ENCODE peak calls at places on chromosomes 2 and 18, in six cellular contexts. I is effector memory CD4-positive, alpha-beta T cell; R is DND-41; B is adrenal gland; M is lower lobe of right lung; F is OCI-LY7. K is an unnamed sample. For H3K4me1 and H3K36me3, the result is how much of the 10 kb centered on the place peaks cover.

GRCh38 chr18:50638623-50639398 is 78.9 kb downstream of the MAPK4 start:
- DNase-seq in I (no peak), R (no peak), B (peak), M (no peak), F (no peak), K (no peak)

GRCh38 chr2:231126123-231126522 is 1.3 kb upstream of the HTR2B start:
- DNase-seq in I (no peak), R (no peak), B (no peak), M (no peak), F (no peak), K (no peak)

GRCh38 chr2:216283038-216283900 is 89.0 kb downstream of the MARCHF4 start:
- DNase-seq in I (no peak), R (peak), B (peak), M (no peak), F (peak), K (no peak)

GRCh38 chr18:25111382-25112070 is 240.4 kb downstream of the ZNF521 start:
- DNase-seq in I (no peak), R (no peak), B (no peak), M (no peak), F (no peak), K (no peak)

GRCh38 chr2:127569274-127570065 is 34.0 kb downstream of the MYO7B start:
- DNase-seq in I (no peak), R (no peak), B (peak), M (no peak), F (no peak), K (no peak)

GRCh38 chr2:27593240-27593639 is 10.4 kb downstream of the ZNF512 start:
- DNase-seq in I (no peak), R (no peak), B (no peak), M (no peak), F (no peak), K (no peak)

GRCh38 chr18:22344908-22345670 is 72.6 kb downstream of the CTAGE1 start:
- DNase-seq in I (no peak), R (no peak), B (peak), M (no peak), F (no peak), K (peak)

GRCh38 chr2:173076557-173077345 is 1.1 kb downstream of the MAP3K20 start:
- DNase-seq in I (no peak), R (peak), B (peak), M (peak), F (peak), K (no peak)

GRCh38 chr2:232142502-232142901 is 181.0 kb downstream of the DIS3L2 start:
- DNase-seq in I (no peak), R (no peak), B (no peak), M (no peak), F (no peak), K (no peak)

GRCh38 chr2:8103085-8103708 is 578.7 kb upstream of the ID2 start:
- DNase-seq in I (no peak), R (no peak), B (no peak), M (no peak), F (no peak), K (no peak)

GRCh38 chr2:162475661-162476060 is 131.7 kb downstream of the GCA start:
- DNase-seq in I (no peak), R (no peak), B (no peak), M (no peak), F (no peak), K (no peak)

GRCh38 chr2:100350661-100351185 is 28.4 kb upstream of the LONRF2 start:
- DNase-seq in I (no peak), R (no peak), B (peak), M (no peak), F (no peak), K (no peak)

DNA sequence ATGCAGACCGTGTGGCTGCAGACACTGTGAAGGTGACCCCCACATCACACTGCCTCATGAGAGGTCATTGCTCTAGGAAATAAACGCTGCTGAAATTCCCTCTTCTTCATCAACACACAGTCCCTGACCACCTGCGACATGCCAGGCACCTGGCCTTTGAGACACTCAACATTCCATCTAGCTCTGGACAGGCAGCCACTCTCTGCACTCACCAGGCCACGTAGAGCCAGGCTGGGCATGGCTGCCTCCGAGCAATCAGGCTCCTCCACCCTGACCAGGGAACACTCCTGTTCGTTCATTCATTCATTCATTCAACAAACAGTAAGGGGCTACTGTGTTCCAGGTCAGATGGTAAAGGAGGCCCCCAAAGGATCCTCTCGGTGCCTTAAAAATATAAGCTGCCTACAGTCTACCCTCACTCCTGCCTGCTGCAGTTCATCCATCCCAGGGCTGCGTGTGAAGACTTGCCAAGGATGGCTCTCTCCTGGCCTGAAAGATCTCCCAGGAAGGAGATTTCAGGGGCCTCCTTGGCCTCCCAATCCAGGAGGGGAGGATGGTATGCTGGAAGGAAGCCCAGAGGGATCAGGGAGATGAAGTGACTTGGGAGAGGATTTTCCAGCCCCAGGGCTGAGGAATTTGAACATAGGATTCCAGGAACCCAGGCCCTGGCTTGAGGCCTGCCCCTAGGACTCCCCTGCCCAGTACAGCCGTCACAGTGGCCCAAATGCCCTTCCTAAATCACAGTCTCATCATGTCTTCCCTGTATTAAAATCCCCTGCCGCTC is 66.7 kb downstream of the TNS1 start:
- DNase-seq in I (no peak), R (no peak), B (no peak), M (peak), F (no peak), K (no peak)
- H3K4me1 ChIP-seq in I (under half), R (under half), B (half or more), M (half or more), F (under half), K (under half)

DNA sequence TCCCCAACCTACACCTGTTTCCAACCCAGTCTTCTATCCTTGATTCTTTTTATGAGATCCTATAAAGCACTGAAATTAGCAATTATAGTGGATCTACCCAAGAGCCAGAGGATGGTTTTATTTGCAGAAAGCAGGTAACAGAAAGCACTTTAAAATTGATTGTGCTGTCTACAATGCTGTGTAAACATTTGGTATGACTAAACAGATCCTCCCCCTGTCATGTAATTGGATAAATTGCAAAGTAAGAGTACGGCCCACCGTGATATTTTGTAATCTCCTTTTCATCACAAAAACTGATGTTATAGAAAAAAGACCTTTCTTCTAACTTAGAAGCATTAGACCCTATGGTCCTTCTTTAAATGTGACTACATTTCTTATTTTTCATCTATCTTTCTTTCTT is 11.3 kb upstream of the PPP3R1 start:
- DNase-seq in I (no peak), R (no peak), B (no peak), M (no peak), F (no peak), K (no peak)
- H3K36me3 ChIP-seq in I (under half), R (under half), B (under half), M (under half), F (under half), K (under half)

GRCh38 chr2:225042800-225043167 is 516 bp upstream of the DOCK10 start:
- DNase-seq in I (no peak), R (no peak), B (no peak), M (no peak), F (no peak), K (no peak)

GRCh38 chr2:225038076-225038571 is 4.1 kb downstream of the DOCK10 start:
- DNase-seq in I (no peak), R (no peak), B (no peak), M (no peak), F (no peak), K (no peak)

GRCh38 chr2:225041871-225042799 is at the start of gene DOCK10:
- DNase-seq in I (peak), R (peak), B (peak), M (peak), F (peak), K (peak)

GRCh38 chr2:225041210-225041870 is 928 bp downstream of the DOCK10 start:
- DNase-seq in I (peak), R (peak), B (peak), M (peak), F (peak), K (peak)

DNA sequence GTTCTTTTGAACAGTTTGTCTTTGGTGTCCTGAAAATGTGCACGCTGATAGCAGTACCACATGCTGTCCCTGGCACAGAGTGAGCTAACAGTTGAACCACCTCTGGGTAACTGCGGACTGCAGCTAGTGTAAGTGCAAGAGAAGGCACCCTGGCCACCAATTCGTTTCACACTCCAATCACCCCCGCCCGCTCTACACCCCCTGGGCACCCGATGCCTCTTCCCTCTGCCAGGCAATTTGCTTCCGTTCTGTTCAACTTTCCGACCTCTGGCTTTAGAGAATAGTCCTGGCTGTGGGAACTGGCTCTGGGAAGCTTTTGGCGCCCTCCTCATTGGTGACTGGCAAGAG is 1.4 kb downstream of the DOCK10 start:
- DNase-seq in I (no peak), R (peak), B (peak), M (no peak), F (peak), K (peak)
- H3K27ac ChIP-seq in I (peak), R (peak), B (peak), M (peak), F (peak), K (peak)

GRCh38 chr2:150339951-150340350 is 147.5 kb downstream of the RND3 start:
- DNase-seq in I (no peak), R (no peak), B (no peak), M (no peak), F (no peak), K (no peak)
- H3K4me1 ChIP-seq in I (under half), R (under half), B (under half), M (under half), F (under half), K (under half)

GRCh38 chr2:190188289-190188688 is 125.8 kb upstream of the MSTN start:
- DNase-seq in I (no peak), R (no peak), B (no peak), M (no peak), F (no peak), K (no peak)

GRCh38 chr2:190183535-190183934 is 121.0 kb upstream of the MSTN start:
- DNase-seq in I (no peak), R (no peak), B (no peak), M (no peak), F (no peak), K (no peak)

GRCh38 chr2:190185380-190185779 is 122.9 kb upstream of the MSTN start:
- DNase-seq in I (no peak), R (no peak), B (no peak), M (no peak), F (no peak), K (no peak)

GRCh38 chr2:190184460-190184859 is 121.9 kb upstream of the MSTN start:
- DNase-seq in I (no peak), R (no peak), B (no peak), M (no peak), F (no peak), K (no peak)

DNA sequence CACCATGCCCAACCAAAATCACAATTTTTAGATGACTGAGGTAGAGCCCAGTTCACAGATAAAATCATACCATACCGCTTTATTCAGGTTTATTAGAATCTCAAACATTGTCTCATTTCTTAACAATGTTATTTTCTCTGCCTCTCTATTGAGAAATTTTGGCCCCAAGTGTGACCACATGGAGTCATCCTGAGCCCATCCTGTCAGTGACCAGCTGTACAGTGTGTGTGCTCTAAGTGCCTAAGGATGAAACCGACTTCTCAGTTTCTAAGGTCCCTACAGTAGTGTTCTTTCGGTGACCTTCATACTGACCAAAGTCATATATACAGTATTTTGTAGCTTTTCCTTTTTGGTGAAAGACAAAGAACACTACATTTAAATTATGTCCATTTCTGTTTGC is 123.7 kb upstream of the MSTN start:
- DNase-seq in I (no peak), R (no peak), B (no peak), M (no peak), F (no peak), K (no peak)
- H3K36me3 ChIP-seq in I (under half), R (under half), B (under half), M (under half), F (under half), K (under half)

GRCh38 chr2:202773576-202773975 is 98.0 kb downstream of the ICA1L start:
- DNase-seq in I (no peak), R (no peak), B (no peak), M (no peak), F (no peak), K (no peak)
- H3K27ac ChIP-seq in I (no peak), R (no peak), B (peak), M (no peak), F (no peak), K (no peak)

K was measured in CD4-positive, CD25-positive, alpha-beta regulatory T cell.